ENCODE peak calls at places on chromosomes 11 and 22, in seven cellular contexts. V, Q, H, T, J, Y and K are unnamed samples.
A peak's percentile ranks its signal among the peaks of the same experiment; 100 is the strongest.

GRCh38 chr11:13923716-13924650 is 38.5 kb upstream of the SPON1 start:
- DNase-seq in V (no peak), Q (peak; percentile 66), H (no peak), T (no peak), J (peak; percentile 2), Y (no peak), K (no peak)

GRCh38 chr11:2574043-2574552 is 125.7 kb downstream of the KCNQ1OT1 start:
- DNase-seq in V (no peak), Q (no peak), H (no peak), T (no peak), J (no peak), Y (no peak), K (no peak)

GRCh38 chr11:1052133-1053011 is 15.9 kb upstream of the MUC6 start:
- DNase-seq in V (peak; percentile 34), Q (no peak), H (no peak), T (no peak), J (no peak), Y (no peak), K (no peak)

GRCh38 chr11:2272241-2272945 is 2.0 kb upstream of the ASCL2 start:
- DNase-seq in V (no peak), Q (no peak), H (no peak), T (no peak), J (no peak), Y (no peak), K (no peak)

GRCh38 chr11:91796999-91797398 is 427.6 kb upstream of the FAT3 start:
- DNase-seq in V (no peak), Q (no peak), H (no peak), T (no peak), J (no peak), Y (no peak), K (no peak)

GRCh38 chr11:65912840-65913239 is 6.0 kb downstream of the C11orf68 start:
- DNase-seq in V (no peak), Q (no peak), H (no peak), T (no peak), J (no peak), Y (no peak), K (no peak)

GRCh38 chr11:8601376-8602133 is 7.5 kb upstream of the STK33 start:
- DNase-seq in V (no peak), Q (no peak), H (no peak), T (no peak), J (no peak), Y (no peak), K (no peak)

GRCh38 chr11:129992161-129992944 is 10.3 kb downstream of the PRDM10 start:
- DNase-seq in V (peak; percentile 67), Q (peak; percentile 48), H (peak; percentile 82), T (no peak), J (no peak), Y (peak; percentile 46), K (peak; percentile 68)

DNA sequence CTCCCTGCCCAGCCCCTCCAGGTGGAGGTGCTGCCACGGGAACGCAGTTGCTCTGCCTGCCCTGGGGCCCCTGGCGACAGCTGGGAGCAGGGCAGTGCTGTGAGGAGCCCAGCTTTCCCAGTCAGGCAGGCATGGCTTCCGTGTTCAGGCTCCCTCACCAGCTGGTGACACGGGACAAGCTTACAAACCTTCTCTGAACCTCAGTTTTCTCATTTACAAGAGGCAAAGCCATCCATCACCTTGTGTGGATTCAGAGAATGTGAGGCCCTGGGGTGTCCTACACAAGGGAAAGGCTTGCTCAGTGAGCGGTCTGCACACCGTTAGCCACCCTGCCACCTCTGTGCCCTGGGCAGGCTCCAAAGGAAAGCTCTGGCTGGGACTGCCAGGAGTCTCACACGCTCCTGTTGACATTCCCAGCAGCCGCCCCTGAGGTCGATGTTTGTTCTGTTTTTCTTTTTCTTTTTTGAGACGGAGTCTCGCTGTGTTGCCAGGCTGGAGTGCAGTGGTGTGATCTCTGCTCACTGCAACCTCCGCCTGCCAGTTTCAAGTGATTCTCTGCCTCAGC is 23.5 kb downstream of the SUN2 start:
- DNase-seq in V (no peak), Q (no peak), H (no peak), T (no peak), J (no peak), Y (no peak), K (no peak)
- TF ChIP-seq JUND in V (no peak), Q (no peak), H (no peak), T (no peak), J (no peak), Y (no peak), K (no peak)

GRCh38 chr22:42282943-42283287 is 12.5 kb upstream of the TCF20 start:
- DNase-seq in V (no peak), Q (no peak), H (no peak), T (no peak), J (no peak), Y (no peak), K (no peak)

GRCh38 chr22:42283288-42284229 is 13.1 kb upstream of the TCF20 start:
- DNase-seq in V (peak; percentile 48), Q (no peak), H (no peak), T (no peak), J (no peak), Y (peak; percentile 15), K (no peak)

GRCh38 chr22:42285604-42286003 is 15.2 kb upstream of the TCF20 start:
- DNase-seq in V (no peak), Q (no peak), H (no peak), T (no peak), J (no peak), Y (no peak), K (no peak)

GRCh38 chr22:42284643-42285181 is 14.3 kb upstream of the TCF20 start:
- DNase-seq in V (no peak), Q (no peak), H (no peak), T (no peak), J (no peak), Y (no peak), K (no peak)

GRCh38 chr22:42284230-42284591 is 13.8 kb upstream of the TCF20 start:
- DNase-seq in V (no peak), Q (no peak), H (no peak), T (no peak), J (no peak), Y (no peak), K (no peak)
- TF ChIP-seq JUND in V (no peak), Q (no peak), H (no peak), T (no peak), J (no peak), Y (no peak), K (no peak)

GRCh38 chr11:85867751-85868150 is 12.6 kb downstream of the CCDC83 start:
- DNase-seq in V (no peak), Q (no peak), H (no peak), T (no peak), J (no peak), Y (no peak), K (no peak)
- TF ChIP-seq JUND in V (no peak), Q (no peak), H (no peak), T (no peak), J (no peak), Y (no peak), K (no peak)

DNA sequence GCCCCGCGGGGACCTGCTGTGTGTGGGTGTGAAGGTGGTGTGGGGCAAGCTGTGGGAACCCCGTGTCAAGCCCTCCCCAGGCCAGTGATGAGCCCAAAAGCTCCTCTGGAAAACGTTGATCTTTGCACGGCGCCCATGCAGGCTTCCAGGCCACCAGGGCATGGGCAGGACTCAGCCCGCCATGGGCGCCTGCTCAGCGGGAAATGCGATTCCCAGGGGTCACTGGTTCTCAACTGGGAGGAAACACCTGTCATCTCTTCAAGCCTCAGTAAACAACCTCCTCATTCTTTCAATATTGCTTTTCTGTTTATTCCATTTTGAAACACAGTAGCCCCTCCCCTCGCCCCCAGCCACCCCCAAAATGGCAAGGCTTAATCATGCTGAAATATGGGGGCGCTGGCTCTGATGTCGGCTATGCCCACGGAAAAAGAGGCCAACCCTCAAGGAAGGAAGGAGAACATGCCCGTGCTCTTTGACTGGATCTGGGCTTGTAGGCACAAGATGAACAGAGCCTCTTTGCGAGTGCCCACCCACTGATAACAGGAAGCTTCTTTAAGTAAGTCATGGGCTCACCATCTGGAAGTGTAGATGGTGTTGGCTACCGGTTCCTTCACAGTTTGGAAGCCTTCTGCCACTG is 543 bp upstream of the POU2AF1 start:
- DNase-seq in V (no peak), Q (no peak), H (no peak), T (no peak), J (no peak), Y (no peak), K (no peak)
- TF ChIP-seq JUND in V (no peak), Q (no peak), H (no peak), T (no peak), J (no peak), Y (no peak), K (no peak)

GRCh38 chr22:35860087-35860733 is 142.5 kb downstream of the APOL5 start:
- DNase-seq in V (no peak), Q (no peak), H (no peak), T (no peak), J (no peak), Y (no peak), K (no peak)
- TF ChIP-seq JUND in V (no peak), Q (no peak), H (no peak), T (no peak), J (no peak), Y (no peak), K (no peak)

GRCh38 chr11:69640995-69641581 is at the start of gene CCND1:
- DNase-seq in V (peak; percentile 89), Q (peak; percentile 85), H (peak; percentile 95), T (no peak), J (no peak), Y (peak; percentile 48), K (peak; percentile 89)

GRCh38 chr11:69640260-69640994 is 529 bp upstream of the CCND1 start:
- DNase-seq in V (no peak), Q (no peak), H (no peak), T (no peak), J (no peak), Y (no peak), K (peak; percentile 71)

GRCh38 chr11:69642913-69643632 is 2.1 kb downstream of the CCND1 start:
- DNase-seq in V (peak; percentile 84), Q (no peak), H (peak; percentile 50), T (no peak), J (no peak), Y (peak; percentile 85), K (peak; percentile 88)

GRCh38 chr11:69642549-69642912 is 1.6 kb downstream of the CCND1 start:
- DNase-seq in V (peak; percentile 57), Q (no peak), H (no peak), T (no peak), J (no peak), Y (peak; percentile 59), K (no peak)

GRCh38 chr11:69641681-69642548 is 959 bp downstream of the CCND1 start:
- DNase-seq in V (peak; percentile 51), Q (no peak), H (no peak), T (no peak), J (no peak), Y (peak; percentile 45), K (no peak)
- TF ChIP-seq JUND in V (no peak), Q (no peak), H (no peak), T (no peak), J (no peak), Y (no peak), K (no peak)

DNA sequence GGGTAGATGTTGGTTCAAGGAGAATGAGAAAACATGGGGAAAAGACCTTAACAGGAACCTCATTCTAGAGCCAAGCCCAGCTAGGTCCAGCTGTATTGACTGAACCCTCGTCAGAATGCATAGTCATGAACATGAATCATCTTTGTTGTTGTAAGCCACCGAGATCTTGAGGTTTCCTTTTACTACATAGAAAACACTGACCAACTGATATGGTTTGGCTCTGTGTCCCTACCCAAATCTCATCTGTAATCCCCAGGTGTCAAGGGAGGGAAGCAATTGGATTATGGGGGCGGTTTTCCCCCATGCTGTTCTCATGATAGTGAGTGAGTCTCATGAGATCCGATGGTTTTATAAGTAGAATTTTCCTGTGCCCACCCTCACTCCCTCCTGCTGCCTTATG is 19.4 kb upstream of the PHOX2A start:
- DNase-seq in V (no peak), Q (no peak), H (no peak), T (no peak), J (no peak), Y (peak; percentile 29), K (no peak)
- TF ChIP-seq JUND in V (no peak), Q (no peak), H (no peak), T (no peak), J (no peak), Y (peak; percentile 75), K (no peak)

GRCh38 chr11:72594493-72595291 is 79.5 kb downstream of the PDE2A start:
- DNase-seq in V (no peak), Q (no peak), H (no peak), T (no peak), J (no peak), Y (no peak), K (no peak)
- TF ChIP-seq JUND in V (no peak), Q (no peak), H (no peak), T (no peak), J (no peak), Y (no peak), K (no peak)